ENCODE peak calls at places on chromosome 17, in eight cellular contexts. A is endodermal cell, Y is pancreas, S is osteoblast, H is heart right ventricle, W is transverse colon, O is thoracic aorta, M is left ventricle myocardium inferior. E is an unnamed sample. For H3K36me3 and H3K27me3, the result is how much of the 10 kb centered on the place peaks cover.

GRCh38 chr17:83124871-83125514 is 45.6 kb downstream of the METRNL start:
- DNase-seq in A (peak), Y (no peak), S (peak), O (no peak), W (no peak), M (no peak), H (no peak), E (peak)

GRCh38 chr17:280216-280615 is 72.4 kb downstream of the RPH3AL start:
- DNase-seq in S (peak), M (no peak), A (no peak), W (no peak), Y (peak), H (no peak), O (no peak), E (no peak)

GRCh38 chr17:67571478-67571877 is 146.3 kb upstream of the NOL11 start:
- DNase-seq in A (no peak), O (no peak), S (no peak), Y (no peak), H (no peak), M (no peak), W (no peak), E (no peak)

GRCh38 chr17:63550816-63551639 is 751 bp downstream of the DCAF7 start:
- DNase-seq in A (peak), H (no peak), W (peak), S (peak), M (no peak), Y (no peak), O (no peak), E (peak)

GRCh38 chr17:81991684-81992513 is 14.5 kb downstream of the ASPSCR1 start:
- DNase-seq in A (peak), Y (peak), S (peak), M (peak), H (peak), O (peak), W (peak), E (peak)

GRCh38 chr17:73340093-73340596 is 28.3 kb upstream of the CDC42EP4 start:
- DNase-seq in H (no peak), O (no peak), Y (no peak), W (peak), A (no peak), M (no peak), S (peak), E (no peak)

GRCh38 chr17:7136266-7136877 is 21.8 kb upstream of the ASGR2 start:
- DNase-seq in A (peak), Y (peak), S (peak), W (peak), M (peak), O (peak), H (peak), E (peak)

GRCh38 chr17:1487939-1488825 is 4.3 kb downstream of the MYO1C start:
- DNase-seq in O (no peak), Y (peak), A (peak), M (peak), W (peak), H (peak), S (peak), E (peak)

GRCh38 chr17:40818733-40819527 is 3.5 kb downstream of the KRT10 start:
- DNase-seq in S (peak), H (peak), O (peak), Y (peak), M (peak), A (peak), W (peak), E (peak)

GRCh38 chr17:69878661-69879060 is 196.4 kb upstream of the KCNJ16 start:
- DNase-seq in M (no peak), H (no peak), A (no peak), O (no peak), S (peak), W (no peak), Y (no peak), E (no peak)

GRCh38 chr17:29242051-29242450 is 4.6 kb upstream of the CRYBA1 start:
- DNase-seq in M (no peak), A (no peak), Y (no peak), S (no peak), H (no peak), O (no peak), W (no peak), E (no peak)

GRCh38 chr17:46818929-46819859 is 702 bp upstream of the WNT3 start:
- DNase-seq in O (no peak), Y (no peak), W (no peak), M (no peak), A (peak), H (no peak), S (peak), E (peak)

GRCh38 chr17:39769974-39770587 is 32.3 kb downstream of the GRB7 start:
- DNase-seq in M (no peak), S (no peak), A (peak), W (no peak), H (no peak), Y (no peak), O (no peak), E (no peak)

GRCh38 chr17:66834426-66834918 is 445 bp upstream of the CACNG5 start:
- DNase-seq in Y (no peak), A (peak), W (no peak), S (peak), H (no peak), M (no peak), O (no peak), E (no peak)

GRCh38 chr17:81635973-81636504 is 873 bp downstream of the NPLOC4 start:
- DNase-seq in Y (no peak), S (peak), W (no peak), A (no peak), O (no peak), H (no peak), M (no peak), E (no peak)

GRCh38 chr17:44708401-44709263 is at the start of gene DBF4B:
- DNase-seq in M (peak), Y (peak), H (peak), S (peak), A (peak), W (peak), O (peak), E (peak)

GRCh38 chr17:44707755-44708400 is 587 bp upstream of the DBF4B start:
- DNase-seq in M (no peak), S (no peak), H (no peak), W (no peak), Y (no peak), A (no peak), O (no peak), E (no peak)
- H3K4me3 ChIP-seq in M (peak), S (peak), H (peak), W (peak), Y (peak), A (peak), O (peak), E (peak)

GRCh38 chr17:4064366-4064765 is 78.5 kb downstream of the ZZEF1 start:
- DNase-seq in H (peak), O (no peak), W (no peak), S (no peak), A (no peak), M (peak), Y (no peak), E (no peak)

GRCh38 chr17:4068918-4069317 is 73.9 kb downstream of the ZZEF1 start:
- DNase-seq in A (no peak), H (no peak), Y (peak), W (no peak), O (no peak), M (no peak), S (no peak), E (no peak)

DNA sequence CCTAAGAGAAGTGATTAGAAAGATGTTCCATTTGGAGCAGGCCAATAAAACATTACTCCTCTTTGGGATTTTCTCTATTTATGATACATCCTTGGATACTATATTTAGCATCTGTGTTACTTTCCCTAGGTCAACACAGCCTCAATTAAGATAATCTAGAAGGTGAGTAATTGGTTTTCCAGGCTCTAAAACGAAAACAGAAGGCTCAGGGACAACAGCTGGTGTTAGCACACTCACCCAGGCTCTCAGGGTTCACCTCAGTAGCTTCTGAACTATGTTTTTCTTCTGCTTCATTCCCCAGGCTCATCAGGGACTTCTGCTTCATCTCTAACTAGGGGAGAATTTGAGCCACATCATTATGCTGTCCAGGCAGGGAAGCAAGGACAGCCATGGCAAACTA is 76.6 kb downstream of the ZZEF1 start:
- DNase-seq in H (no peak), Y (no peak), A (no peak), M (no peak), S (no peak), O (no peak), W (no peak), E (no peak)
- H3K36me3 ChIP-seq in H (half or more), Y (under half), A (half or more), M (half or more), S (half or more), O (half or more), W (half or more), E (under half)

GRCh38 chr17:48588519-48588918 is 1.5 kb downstream of the HOXB3 start:
- DNase-seq in A (no peak), M (no peak), Y (no peak), H (no peak), O (no peak), W (no peak), S (no peak), E (no peak)
- H3K27me3 ChIP-seq in A (half or more), M (half or more), Y (half or more), H (half or more), O (under half), W (under half), S (half or more), E (half or more)

GRCh38 chr17:75979705-75980187 is 706 bp downstream of the TEN1 start:
- DNase-seq in M (no peak), A (no peak), S (peak), W (no peak), Y (no peak), O (no peak), H (no peak), E (no peak)

GRCh38 chr17:75975757-75976174 is 3.2 kb downstream of the ACOX1 start:
- DNase-seq in M (no peak), W (no peak), A (no peak), H (no peak), Y (no peak), O (no peak), S (peak), E (no peak)

GRCh38 chr17:75980188-75981018 is 1.4 kb downstream of the TEN1 start:
- DNase-seq in M (no peak), S (peak), O (no peak), W (no peak), Y (peak), A (no peak), H (no peak), E (no peak)

GRCh38 chr17:75978938-75979704 is at the start of the genes ACOX1 and TEN1:
- DNase-seq in Y (peak), S (peak), H (peak), M (peak), W (peak), O (peak), A (peak), E (peak)

GRCh38 chr17:75976175-75976848 is 2.7 kb downstream of the ACOX1 start:
- DNase-seq in H (no peak), M (no peak), Y (no peak), W (no peak), A (no peak), S (no peak), O (no peak), E (no peak)
- H3K4me3 ChIP-seq in H (no peak), M (peak), Y (peak), W (peak), A (peak), S (peak), O (no peak), E (no peak)

GRCh38 chr17:76500745-76501017 is 542 bp downstream of the RHBDF2 start:
- DNase-seq in H (no peak), M (no peak), O (no peak), W (no peak), A (no peak), S (no peak), Y (peak), E (no peak)
- H3K36me3 ChIP-seq in H (under half), M (under half), O (under half), W (under half), A (under half), S (under half), Y (under half), E (under half)

GRCh38 chr17:38564254-38564605 is 41.5 kb downstream of the SRCIN1 start:
- DNase-seq in O (no peak), S (peak), A (no peak), Y (no peak), W (no peak), M (no peak), H (no peak), E (no peak)
- H3K27me3 ChIP-seq in O (under half), S (half or more), A (half or more), Y (under half), W (half or more), M (half or more), H (half or more), E (half or more)